ENCODE peak calls at places on chromosomes 16 and 17, in four cellular contexts. C is fibroblast of the aortic adventitia, U is upper lobe of right lung, B is heart right ventricle. K is an unnamed sample.

GRCh38 chr16:59633996-59634579 is 900.0 kb upstream of the GOT2 start:
- DNase-seq in C (peak), U (no peak), B (no peak), K (peak)

GRCh38 chr17:81030726-81031570 is 4.0 kb upstream of the BAIAP2 start:
- DNase-seq in C (no peak), U (peak), B (no peak), K (no peak)

GRCh38 chr16:85037050-85037410 is 9.4 kb downstream of the KIAA0513 start:
- DNase-seq in C (peak), U (no peak), B (no peak), K (peak)

GRCh38 chr17:33463887-33464286 is 170.8 kb upstream of the ASIC2 start:
- DNase-seq in C (no peak), U (no peak), B (no peak), K (no peak)

GRCh38 chr16:25035494-25036405 is 20.6 kb upstream of the ARHGAP17 start:
- DNase-seq in C (peak), U (no peak), B (no peak), K (no peak)

GRCh38 chr16:65657051-65657450 is 535.2 kb upstream of the CDH11 start:
- DNase-seq in C (no peak), U (no peak), B (no peak), K (peak)

GRCh38 chr17:37503148-37503547 is 13.5 kb downstream of the DUSP14 start:
- DNase-seq in C (no peak), U (no peak), B (no peak), K (no peak)

GRCh38 chr16:2467301-2468141 is 3.6 kb upstream of the NTN3 start:
- DNase-seq in C (peak), U (peak), B (peak), K (peak)

GRCh38 chr17:1635675-1636465 is 7.2 kb upstream of the SLC43A2 start:
- DNase-seq in C (no peak), U (no peak), B (no peak), K (no peak)

GRCh38 chr17:49523706-49524472 is 28.8 kb downstream of the NGFR start:
- DNase-seq in C (no peak), U (no peak), B (no peak), K (no peak)

GRCh38 chr17:45640141-45640850 is 143.8 kb upstream of the CRHR1 start:
- DNase-seq in C (peak), U (peak), B (peak), K (peak)

DNA sequence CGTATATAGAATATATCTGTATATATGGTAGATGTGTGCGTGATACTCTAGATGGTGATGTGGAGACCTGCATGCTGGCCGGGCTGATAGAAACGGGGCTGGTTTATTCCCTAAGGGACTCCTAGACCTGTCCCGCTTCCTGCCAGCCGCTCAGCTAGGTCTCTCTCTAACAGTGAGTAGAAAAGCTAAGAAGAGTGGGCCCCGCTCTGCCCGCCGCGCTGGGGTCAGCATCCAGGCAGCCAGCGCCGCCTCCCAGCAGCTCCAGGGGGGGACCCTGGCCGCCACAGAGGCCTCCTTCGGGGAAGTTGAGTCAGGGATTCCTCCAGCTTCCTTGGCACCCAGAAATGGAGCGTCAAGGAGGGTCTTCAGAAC is 9.4 kb downstream of the CYGB start:
- DNase-seq in C (no peak), U (no peak), B (peak), K (no peak)
- H3K4me3 ChIP-seq in C (no peak), U (peak), B (peak), K (no peak)

DNA sequence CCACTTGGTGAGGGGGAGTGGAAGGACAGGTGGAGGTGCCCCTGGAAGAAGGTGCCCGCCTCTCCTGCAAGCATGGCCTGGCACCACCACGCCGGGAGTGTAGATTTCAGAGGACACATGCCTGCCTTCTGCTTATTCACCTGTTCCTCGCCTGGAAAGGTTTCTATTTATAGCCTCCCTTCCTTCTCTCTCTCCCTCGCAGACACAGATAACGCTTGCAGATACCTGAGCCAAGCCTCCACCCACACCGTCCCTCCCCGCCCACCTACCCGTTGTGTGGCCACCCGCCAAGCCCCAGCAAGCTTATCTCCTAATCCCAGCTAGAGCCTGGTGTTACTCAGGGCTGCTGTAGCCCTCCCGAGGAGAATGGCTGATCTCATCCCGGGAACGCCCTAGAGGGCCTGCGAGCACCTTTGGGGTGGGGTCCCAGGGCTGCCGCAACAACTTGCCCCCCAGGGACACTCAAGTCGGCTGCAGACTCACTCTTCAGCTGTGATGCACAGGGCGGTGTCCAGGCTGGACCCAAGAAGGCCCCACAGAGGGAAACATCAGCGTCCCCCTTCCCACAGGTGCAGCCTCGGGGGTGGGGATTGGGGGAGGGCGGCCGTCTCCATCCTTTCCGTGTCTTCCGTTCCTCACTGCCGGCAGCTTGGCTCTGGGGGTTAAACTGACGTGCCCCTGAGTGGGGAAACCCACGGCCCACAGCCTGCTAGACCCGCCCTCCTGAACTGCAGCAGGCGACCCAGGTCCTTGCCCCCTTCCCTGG is 1.9 kb upstream of the SNAI3 start:
- DNase-seq in C (no peak), U (no peak), B (peak), K (peak)
- H3K4me3 ChIP-seq in C (no peak), U (no peak), B (no peak), K (no peak)

GRCh38 chr17:57864273-57864672 is 14.4 kb upstream of the MRPS23 start:
- DNase-seq in C (no peak), U (peak), B (no peak), K (no peak)

GRCh38 chr17:57861737-57862409 is 12.0 kb upstream of the MRPS23 start:
- DNase-seq in C (peak), U (peak), B (peak), K (peak)

GRCh38 chr17:57861000-57861736 is 11.3 kb upstream of the MRPS23 start:
- DNase-seq in C (peak), U (peak), B (peak), K (peak)

GRCh38 chr17:57862990-57863667 is 13.3 kb upstream of the MRPS23 start:
- DNase-seq in C (no peak), U (peak), B (no peak), K (no peak)

DNA sequence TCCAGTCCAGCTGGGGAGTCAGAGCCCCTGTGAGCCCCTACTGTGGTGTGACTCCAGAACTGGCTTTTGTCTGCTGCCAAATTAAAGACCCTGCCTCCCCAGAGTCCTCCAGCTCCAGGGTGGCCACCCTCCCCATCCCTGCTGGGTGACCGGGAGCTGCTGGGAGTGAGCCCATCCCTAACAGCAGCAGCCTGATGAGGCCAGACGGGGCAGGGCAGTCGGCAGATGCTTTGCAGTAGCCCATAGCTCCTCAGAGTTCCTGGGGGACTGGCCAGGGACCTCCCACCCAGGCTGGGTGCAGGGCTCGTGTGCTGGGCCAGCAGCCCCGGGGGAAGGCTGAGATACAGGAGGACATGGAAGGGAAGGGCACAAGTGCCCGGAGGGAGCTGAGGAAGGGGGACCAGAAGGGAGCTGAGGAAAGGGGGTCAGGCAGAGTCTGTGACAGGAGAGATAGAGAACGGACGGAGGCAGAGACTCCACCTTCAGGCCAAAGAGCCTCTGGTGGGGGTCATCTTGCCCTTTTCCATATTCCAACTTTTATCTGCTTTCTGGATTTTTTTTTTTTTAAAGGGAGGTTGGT is 12.7 kb upstream of the MRPS23 start:
- DNase-seq in C (no peak), U (peak), B (no peak), K (no peak)
- H3K4me3 ChIP-seq in C (no peak), U (peak), B (peak), K (no peak)

DNA sequence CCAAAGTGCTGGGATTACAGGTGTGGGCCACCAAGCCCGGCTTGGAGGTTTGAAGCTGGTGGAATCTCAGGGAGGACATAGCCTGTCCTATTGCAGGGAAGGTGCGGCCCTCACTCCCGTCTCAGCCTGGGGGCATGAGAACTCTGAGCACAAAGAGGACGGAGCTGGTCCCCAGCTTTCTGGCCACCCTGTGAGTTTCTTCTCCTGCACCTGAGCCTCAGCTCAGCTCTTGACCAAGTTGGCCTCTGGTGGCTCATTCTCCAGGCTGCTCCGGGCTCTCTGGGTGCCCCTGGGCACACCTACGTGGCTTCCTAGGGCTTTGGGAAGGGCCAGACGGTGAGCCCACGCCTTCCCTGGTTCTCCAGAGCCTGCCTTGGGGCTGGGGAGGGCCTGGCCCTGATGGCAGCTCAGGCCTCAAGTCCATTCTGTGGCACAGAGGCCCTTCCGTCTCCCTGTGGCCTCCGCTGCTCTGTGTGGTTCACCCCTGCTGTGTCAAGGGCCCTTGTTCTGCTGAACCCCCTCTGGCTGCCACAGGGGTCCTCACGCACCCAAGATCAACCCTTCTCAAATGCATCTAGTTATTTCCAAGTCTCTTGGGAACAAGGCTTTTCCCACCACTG is 6.9 kb upstream of the FASN start:
- DNase-seq in C (no peak), U (no peak), B (no peak), K (no peak)
- H3K4me3 ChIP-seq in C (no peak), U (no peak), B (no peak), K (no peak)

GRCh38 chr17:17722081-17722905 is 41.0 kb downstream of the RAI1 start:
- DNase-seq in C (no peak), U (no peak), B (no peak), K (no peak)
- H3K4me3 ChIP-seq in C (peak), U (peak), B (peak), K (no peak)

GRCh38 chr17:72425796-72426173 is 305.0 kb downstream of the SOX9 start:
- DNase-seq in C (no peak), U (no peak), B (no peak), K (no peak)
- H3K4me3 ChIP-seq in C (no peak), U (no peak), B (no peak), K (no peak)

DNA sequence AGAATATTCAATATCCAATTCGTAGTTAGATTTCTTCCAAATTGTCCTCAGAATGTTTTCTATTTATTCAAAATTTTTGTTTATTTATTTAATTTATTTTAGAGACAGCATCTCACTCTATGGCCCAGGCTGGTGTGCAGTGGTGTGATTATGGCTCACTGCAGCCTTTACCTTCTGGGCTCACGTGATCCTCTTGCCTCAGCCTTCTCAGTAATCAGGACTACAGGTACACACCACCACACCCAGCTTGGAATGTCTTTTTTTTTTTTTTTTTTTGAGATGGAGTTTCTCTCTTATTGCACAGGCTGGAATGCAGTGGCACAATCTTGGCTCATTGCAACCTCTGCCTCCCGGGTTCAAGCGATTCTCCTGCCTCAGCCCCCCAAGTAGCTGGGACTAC is 3.5 kb upstream of the DRG2 start:
- DNase-seq in C (no peak), U (no peak), B (no peak), K (no peak)
- H3K4me3 ChIP-seq in C (no peak), U (no peak), B (no peak), K (no peak)